ENCODE peak calls at places on chromosomes 2 and 18, in ten cellular contexts. One of them, this sample, is unnamed.

GRCh38 chr18:10131036-10131774 is 217.4 kb downstream of the VAPA start:
- DNase-seq in GM20000: no peak
- DNase-seq in neural crest cell: no peak
- DNase-seq in H9: no peak
- DNase-seq in nephron progenitor cell: no peak
- DNase-seq in MCF 10A: no peak
- DNase-seq in tibial artery: no peak
- DNase-seq in epithelial cell of esophagus: peak
- DNase-seq in RWPE1: no peak
- DNase-seq in cardiac muscle cell: peak
- DNase-seq in this sample: no peak

GRCh38 chr2:75100011-75100680 is 99.2 kb downstream of the TACR1 start:
- DNase-seq in GM20000: no peak
- DNase-seq in neural crest cell: no peak
- DNase-seq in H9: no peak
- DNase-seq in nephron progenitor cell: no peak
- DNase-seq in MCF 10A: peak
- DNase-seq in tibial artery: no peak
- DNase-seq in epithelial cell of esophagus: peak
- DNase-seq in RWPE1: peak
- DNase-seq in cardiac muscle cell: peak
- DNase-seq in this sample: peak

GRCh38 chr2:146818122-146818521 is 1026.7 kb upstream of the ACVR2A start:
- DNase-seq in GM20000: no peak
- DNase-seq in neural crest cell: no peak
- DNase-seq in H9: no peak
- DNase-seq in nephron progenitor cell: no peak
- DNase-seq in MCF 10A: no peak
- DNase-seq in tibial artery: no peak
- DNase-seq in epithelial cell of esophagus: peak
- DNase-seq in RWPE1: peak
- DNase-seq in cardiac muscle cell: peak
- DNase-seq in this sample: no peak

GRCh38 chr2:67209107-67209506 is 188.0 kb upstream of the ETAA1 start:
- DNase-seq in GM20000: no peak
- DNase-seq in neural crest cell: no peak
- DNase-seq in H9: no peak
- DNase-seq in nephron progenitor cell: no peak
- DNase-seq in MCF 10A: peak
- DNase-seq in tibial artery: no peak
- DNase-seq in epithelial cell of esophagus: no peak
- DNase-seq in RWPE1: no peak
- DNase-seq in cardiac muscle cell: peak
- DNase-seq in this sample: no peak

GRCh38 chr2:62793213-62793612 is 87.7 kb downstream of the EHBP1 start:
- DNase-seq in GM20000: no peak
- DNase-seq in neural crest cell: no peak
- DNase-seq in H9: no peak
- DNase-seq in nephron progenitor cell: no peak
- DNase-seq in MCF 10A: no peak
- DNase-seq in tibial artery: no peak
- DNase-seq in epithelial cell of esophagus: no peak
- DNase-seq in RWPE1: no peak
- DNase-seq in cardiac muscle cell: no peak
- DNase-seq in this sample: no peak

GRCh38 chr2:64356906-64357305 is 97.1 kb upstream of the LGALSL start:
- DNase-seq in GM20000: no peak
- DNase-seq in neural crest cell: no peak
- DNase-seq in H9: no peak
- DNase-seq in nephron progenitor cell: no peak
- DNase-seq in MCF 10A: no peak
- DNase-seq in tibial artery: no peak
- DNase-seq in epithelial cell of esophagus: no peak
- DNase-seq in RWPE1: no peak
- DNase-seq in cardiac muscle cell: no peak
- DNase-seq in this sample: no peak

GRCh38 chr2:236663267-236663666 is 93.6 kb downstream of the ACKR3 start:
- DNase-seq in GM20000: no peak
- DNase-seq in neural crest cell: no peak
- DNase-seq in H9: no peak
- DNase-seq in nephron progenitor cell: no peak
- DNase-seq in MCF 10A: peak
- DNase-seq in tibial artery: peak
- DNase-seq in epithelial cell of esophagus: no peak
- DNase-seq in RWPE1: no peak
- DNase-seq in cardiac muscle cell: peak
- DNase-seq in this sample: no peak

GRCh38 chr2:42706836-42707235 is 57.1 kb downstream of the OXER1 start:
- DNase-seq in GM20000: no peak
- DNase-seq in neural crest cell: no peak
- DNase-seq in H9: peak
- DNase-seq in nephron progenitor cell: peak
- DNase-seq in MCF 10A: no peak
- DNase-seq in tibial artery: no peak
- DNase-seq in epithelial cell of esophagus: no peak
- DNase-seq in RWPE1: no peak
- DNase-seq in cardiac muscle cell: peak
- DNase-seq in this sample: no peak

GRCh38 chr18:44855681-44856080 is 175.0 kb downstream of the SETBP1 start:
- DNase-seq in GM20000: no peak
- DNase-seq in neural crest cell: no peak
- DNase-seq in H9: no peak
- DNase-seq in nephron progenitor cell: no peak
- DNase-seq in MCF 10A: no peak
- DNase-seq in tibial artery: no peak
- DNase-seq in epithelial cell of esophagus: peak
- DNase-seq in RWPE1: peak
- DNase-seq in cardiac muscle cell: no peak
- DNase-seq in this sample: no peak

GRCh38 chr2:158967731-158968395 is 577 bp upstream of the TANC1 start:
- DNase-seq in GM20000: no peak
- DNase-seq in neural crest cell: peak
- DNase-seq in H9: peak
- DNase-seq in nephron progenitor cell: peak
- DNase-seq in MCF 10A: peak
- DNase-seq in tibial artery: peak
- DNase-seq in epithelial cell of esophagus: peak
- DNase-seq in RWPE1: no peak
- DNase-seq in cardiac muscle cell: peak
- DNase-seq in this sample: no peak

GRCh38 chr2:70141754-70142589 is 48.8 kb downstream of the C2orf42 start:
- DNase-seq in GM20000: no peak
- DNase-seq in neural crest cell: peak
- DNase-seq in H9: peak
- DNase-seq in nephron progenitor cell: peak
- DNase-seq in MCF 10A: peak
- DNase-seq in tibial artery: no peak
- DNase-seq in epithelial cell of esophagus: no peak
- DNase-seq in RWPE1: peak
- DNase-seq in cardiac muscle cell: no peak
- DNase-seq in this sample: no peak

GRCh38 chr18:64275593-64276309 is 126.9 kb upstream of the LINC00305 start:
- DNase-seq in GM20000: no peak
- DNase-seq in neural crest cell: no peak
- DNase-seq in H9: no peak
- DNase-seq in nephron progenitor cell: no peak
- DNase-seq in MCF 10A: no peak
- DNase-seq in tibial artery: no peak
- DNase-seq in epithelial cell of esophagus: no peak
- DNase-seq in RWPE1: no peak
- DNase-seq in cardiac muscle cell: no peak
- DNase-seq in this sample: no peak

GRCh38 chr2:191050640-191050987 is 36.6 kb upstream of the STAT1 start:
- DNase-seq in GM20000: no peak
- DNase-seq in neural crest cell: no peak
- DNase-seq in H9: no peak
- DNase-seq in nephron progenitor cell: no peak
- DNase-seq in MCF 10A: peak
- DNase-seq in tibial artery: no peak
- DNase-seq in epithelial cell of esophagus: peak
- DNase-seq in RWPE1: no peak
- DNase-seq in cardiac muscle cell: peak
- DNase-seq in this sample: no peak

GRCh38 chr2:60051991-60052390 is 501.5 kb downstream of the BCL11A start:
- DNase-seq in GM20000: no peak
- DNase-seq in neural crest cell: no peak
- DNase-seq in H9: no peak
- DNase-seq in nephron progenitor cell: no peak
- DNase-seq in MCF 10A: no peak
- DNase-seq in tibial artery: no peak
- DNase-seq in epithelial cell of esophagus: no peak
- DNase-seq in RWPE1: no peak
- DNase-seq in cardiac muscle cell: no peak
- DNase-seq in this sample: no peak

DNA sequence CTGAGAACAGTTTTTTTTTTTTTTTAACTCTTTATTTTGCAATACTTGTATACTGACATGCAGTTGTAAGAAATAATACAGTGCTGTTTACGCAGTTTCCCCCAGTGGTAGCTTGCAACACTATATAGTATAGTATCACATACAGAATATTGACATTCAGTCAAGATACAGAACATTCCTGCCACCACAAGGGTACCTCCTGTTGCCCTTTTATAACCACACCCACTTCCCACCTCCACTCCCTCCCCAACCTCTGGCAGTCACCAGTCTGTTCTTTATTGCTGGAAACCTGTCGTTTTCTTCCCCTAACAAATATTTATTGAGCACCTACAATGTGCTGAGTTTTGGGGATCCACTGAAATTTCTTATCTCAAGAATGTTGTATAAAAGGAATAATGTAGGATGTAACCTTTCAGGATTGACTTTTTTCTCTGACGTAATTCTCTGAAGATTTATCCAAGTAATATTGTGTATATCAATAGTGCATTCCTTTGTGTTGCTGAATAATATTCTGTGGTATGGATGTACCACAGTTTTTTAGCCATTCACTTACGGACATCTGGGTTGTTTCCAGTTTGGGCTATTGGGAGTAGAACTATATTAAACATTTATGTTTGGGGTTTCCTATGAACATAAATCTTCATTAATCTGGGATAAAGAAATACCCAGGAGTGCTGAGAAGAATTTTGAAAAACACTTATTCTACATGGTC is 51.4 kb upstream of the EML6 start:
- DNase-seq in GM20000: no peak
- DNase-seq in neural crest cell: no peak
- DNase-seq in H9: no peak
- DNase-seq in nephron progenitor cell: no peak
- DNase-seq in MCF 10A: no peak
- DNase-seq in tibial artery: no peak
- DNase-seq in epithelial cell of esophagus: no peak
- DNase-seq in RWPE1: no peak
- DNase-seq in cardiac muscle cell: peak
- DNase-seq in this sample: no peak
- TF ChIP-seq CTCF in GM20000: no peak
- TF ChIP-seq CTCF in neural crest cell: peak
- TF ChIP-seq CTCF in H9: no peak
- TF ChIP-seq CTCF in nephron progenitor cell: no peak
- TF ChIP-seq CTCF in MCF 10A: no peak
- TF ChIP-seq CTCF in tibial artery: no peak
- TF ChIP-seq CTCF in epithelial cell of esophagus: no peak
- TF ChIP-seq CTCF in RWPE1: no peak
- TF ChIP-seq CTCF in cardiac muscle cell: no peak
- TF ChIP-seq CTCF in this sample: no peak

GRCh38 chr2:239308696-239309397 is 92.0 kb downstream of the HDAC4 start:
- DNase-seq in GM20000: no peak
- DNase-seq in neural crest cell: no peak
- DNase-seq in H9: peak
- DNase-seq in nephron progenitor cell: no peak
- DNase-seq in MCF 10A: no peak
- DNase-seq in tibial artery: peak
- DNase-seq in epithelial cell of esophagus: no peak
- DNase-seq in RWPE1: no peak
- DNase-seq in cardiac muscle cell: peak
- DNase-seq in this sample: peak
- TF ChIP-seq CTCF in GM20000: no peak
- TF ChIP-seq CTCF in neural crest cell: no peak
- TF ChIP-seq CTCF in H9: no peak
- TF ChIP-seq CTCF in nephron progenitor cell: no peak
- TF ChIP-seq CTCF in MCF 10A: no peak
- TF ChIP-seq CTCF in tibial artery: no peak
- TF ChIP-seq CTCF in epithelial cell of esophagus: no peak
- TF ChIP-seq CTCF in RWPE1: no peak
- TF ChIP-seq CTCF in cardiac muscle cell: no peak
- TF ChIP-seq CTCF in this sample: no peak

GRCh38 chr2:152622228-152622627 is 95.0 kb downstream of the PRPF40A start:
- DNase-seq in GM20000: no peak
- DNase-seq in neural crest cell: no peak
- DNase-seq in H9: no peak
- DNase-seq in nephron progenitor cell: no peak
- DNase-seq in MCF 10A: no peak
- DNase-seq in tibial artery: no peak
- DNase-seq in epithelial cell of esophagus: no peak
- DNase-seq in RWPE1: no peak
- DNase-seq in cardiac muscle cell: no peak
- DNase-seq in this sample: no peak

GRCh38 chr2:152623775-152624174 is 93.5 kb downstream of the PRPF40A start:
- DNase-seq in GM20000: no peak
- DNase-seq in neural crest cell: no peak
- DNase-seq in H9: no peak
- DNase-seq in nephron progenitor cell: no peak
- DNase-seq in MCF 10A: no peak
- DNase-seq in tibial artery: no peak
- DNase-seq in epithelial cell of esophagus: no peak
- DNase-seq in RWPE1: no peak
- DNase-seq in cardiac muscle cell: no peak
- DNase-seq in this sample: no peak

GRCh38 chr2:152620218-152620617 is 97.0 kb downstream of the PRPF40A start:
- DNase-seq in GM20000: no peak
- DNase-seq in neural crest cell: no peak
- DNase-seq in H9: no peak
- DNase-seq in nephron progenitor cell: no peak
- DNase-seq in MCF 10A: no peak
- DNase-seq in tibial artery: no peak
- DNase-seq in epithelial cell of esophagus: no peak
- DNase-seq in RWPE1: no peak
- DNase-seq in cardiac muscle cell: no peak
- DNase-seq in this sample: no peak

GRCh38 chr2:152623076-152623740 is 94.1 kb downstream of the PRPF40A start:
- DNase-seq in GM20000: no peak
- DNase-seq in neural crest cell: no peak
- DNase-seq in H9: no peak
- DNase-seq in nephron progenitor cell: no peak
- DNase-seq in MCF 10A: no peak
- DNase-seq in tibial artery: no peak
- DNase-seq in epithelial cell of esophagus: no peak
- DNase-seq in RWPE1: no peak
- DNase-seq in cardiac muscle cell: no peak
- DNase-seq in this sample: no peak

GRCh38 chr2:152620985-152621384 is 96.3 kb downstream of the PRPF40A start:
- DNase-seq in GM20000: no peak
- DNase-seq in neural crest cell: no peak
- DNase-seq in H9: no peak
- DNase-seq in nephron progenitor cell: no peak
- DNase-seq in MCF 10A: no peak
- DNase-seq in tibial artery: no peak
- DNase-seq in epithelial cell of esophagus: no peak
- DNase-seq in RWPE1: no peak
- DNase-seq in cardiac muscle cell: no peak
- DNase-seq in this sample: no peak
- TF ChIP-seq CTCF in GM20000: no peak
- TF ChIP-seq CTCF in neural crest cell: no peak
- TF ChIP-seq CTCF in H9: no peak
- TF ChIP-seq CTCF in nephron progenitor cell: no peak
- TF ChIP-seq CTCF in MCF 10A: no peak
- TF ChIP-seq CTCF in tibial artery: no peak
- TF ChIP-seq CTCF in epithelial cell of esophagus: no peak
- TF ChIP-seq CTCF in RWPE1: no peak
- TF ChIP-seq CTCF in cardiac muscle cell: no peak
- TF ChIP-seq CTCF in this sample: no peak

GRCh38 chr2:187497858-187498463 is 49.9 kb upstream of the CALCRL start:
- DNase-seq in GM20000: no peak
- DNase-seq in neural crest cell: no peak
- DNase-seq in H9: no peak
- DNase-seq in nephron progenitor cell: no peak
- DNase-seq in MCF 10A: peak
- DNase-seq in tibial artery: no peak
- DNase-seq in epithelial cell of esophagus: peak
- DNase-seq in RWPE1: no peak
- DNase-seq in cardiac muscle cell: peak
- DNase-seq in this sample: no peak
- TF ChIP-seq CTCF in GM20000: peak
- TF ChIP-seq CTCF in neural crest cell: peak
- TF ChIP-seq CTCF in H9: peak
- TF ChIP-seq CTCF in nephron progenitor cell: peak
- TF ChIP-seq CTCF in MCF 10A: peak
- TF ChIP-seq CTCF in tibial artery: peak
- TF ChIP-seq CTCF in epithelial cell of esophagus: peak
- TF ChIP-seq CTCF in RWPE1: peak
- TF ChIP-seq CTCF in cardiac muscle cell: peak
- TF ChIP-seq CTCF in this sample: peak

This sample was measured in BJ.